ENCODE peak calls at places on chromosomes 13 and 19, in seven cellular contexts. Y is left lung, I is psoas muscle, L is heart left ventricle, X is GM23338, J is fibroblast of lung, G is uterus. K is an unnamed sample.

GRCh38 chr13:99687728-99688397 is 186.6 kb downstream of the TM9SF2 start:
- DNase-seq in Y (no peak), I (no peak), L (no peak), X (peak; percentile 92), J (no peak), G (no peak), K (no peak)

GRCh38 chr13:23183292-23183691 is 2.5 kb downstream of the SGCG start:
- DNase-seq in Y (no peak), I (peak; percentile 29), L (peak; percentile 74), X (no peak), J (no peak), G (no peak), K (no peak)

GRCh38 chr13:100338265-100338664 is 249.4 kb downstream of the PCCA start:
- DNase-seq in Y (no peak), I (no peak), L (no peak), X (no peak), J (no peak), G (no peak), K (no peak)

GRCh38 chr19:54606230-54606629 is 12.8 kb downstream of the LILRA1 start:
- DNase-seq in Y (no peak), I (no peak), L (no peak), X (no peak), J (no peak), G (no peak), K (peak; percentile 89)

GRCh38 chr13:105426454-105426853 is 1109.0 kb downstream of the EFNB2 start:
- DNase-seq in Y (no peak), I (no peak), L (no peak), X (no peak), J (no peak), G (no peak), K (no peak)

GRCh38 chr13:97435794-97436193 is 1.8 kb downstream of the RAP2A start:
- DNase-seq in Y (no peak), I (no peak), L (no peak), X (no peak), J (peak; percentile 33), G (no peak), K (no peak)

GRCh38 chr19:38564981-38565685 is 52.6 kb downstream of the MAP4K1 start:
- DNase-seq in Y (no peak), I (no peak), L (no peak), X (peak; percentile 67), J (no peak), G (no peak), K (no peak)

GRCh38 chr19:10896851-10897526 is 25.6 kb downstream of the CARM1 start:
- DNase-seq in Y (no peak), I (no peak), L (no peak), X (no peak), J (no peak), G (no peak), K (no peak)

GRCh38 chr19:4691383-4691782 is 21.2 kb upstream of the MYDGF start:
- DNase-seq in Y (peak; percentile 72), I (no peak), L (no peak), X (no peak), J (no peak), G (no peak), K (no peak)

GRCh38 chr13:50365683-50366391 is 350.6 kb downstream of the KCNRG start:
- DNase-seq in Y (no peak), I (no peak), L (no peak), X (no peak), J (no peak), G (no peak), K (peak; percentile 17)

GRCh38 chr19:33293255-33294057 is 8.9 kb downstream of the CEBPA start:
- DNase-seq in Y (no peak), I (peak; percentile 46), L (no peak), X (no peak), J (peak; percentile 60), G (peak; percentile 32), K (no peak)

GRCh38 chr13:50864492-50864891 is 21.0 kb upstream of the DLEU7 start:
- DNase-seq in Y (no peak), I (no peak), L (no peak), X (no peak), J (no peak), G (no peak), K (no peak)

GRCh38 chr13:46535822-46536221 is 17.1 kb upstream of the LRCH1 start:
- DNase-seq in Y (no peak), I (no peak), L (no peak), X (no peak), J (peak; percentile 64), G (no peak), K (no peak)

GRCh38 chr19:46481947-46482346 is 10.6 kb upstream of the PNMA8A start:
- DNase-seq in Y (no peak), I (peak; percentile 21), L (no peak), X (no peak), J (peak; percentile 35), G (peak; percentile 64), K (no peak)
- H3K27ac ChIP-seq in Y (peak overlapping the region; percentile 73), I (no peak overlapping the region), L (peak overlapping the region; percentile 81), X (no peak overlapping the region), J (no peak overlapping the region), G (peak overlapping the region; percentile 90), K (peak overlapping the region; percentile 55)

GRCh38 chr19:43502419-43502976 is 2.0 kb downstream of the PHLDB3 start:
- DNase-seq in Y (no peak), I (no peak), L (no peak), X (no peak), J (no peak), G (no peak), K (no peak)

GRCh38 chr19:43499042-43499441 is 5.5 kb downstream of the PHLDB3 start:
- DNase-seq in Y (no peak), I (no peak), L (no peak), X (no peak), J (no peak), G (no peak), K (no peak)

GRCh38 chr19:43504426-43505185 is at the start of gene PHLDB3:
- DNase-seq in Y (peak; percentile 45), I (peak; percentile 44), L (peak; percentile 55), X (peak; percentile 65), J (no peak), G (no peak), K (no peak)

GRCh38 chr19:43503501-43504425 is 783 bp downstream of the PHLDB3 start:
- DNase-seq in Y (peak; percentile 97), I (peak; percentile 97), L (peak; percentile 99), X (peak; percentile 99), J (peak; percentile 87), G (peak; percentile 99), K (peak; percentile 99)

GRCh38 chr19:43501661-43502418 is 2.7 kb downstream of the PHLDB3 start:
- DNase-seq in Y (no peak), I (no peak), L (no peak), X (peak; percentile 94), J (no peak), G (no peak), K (no peak)
- H3K4me3 ChIP-seq in Y (no peak overlapping the region), I (no peak overlapping the region), L (no peak overlapping the region), X (peak overlapping the region; percentile 97), J (no peak overlapping the region), G (no peak overlapping the region), K (peak overlapping the region; percentile 24)

DNA sequence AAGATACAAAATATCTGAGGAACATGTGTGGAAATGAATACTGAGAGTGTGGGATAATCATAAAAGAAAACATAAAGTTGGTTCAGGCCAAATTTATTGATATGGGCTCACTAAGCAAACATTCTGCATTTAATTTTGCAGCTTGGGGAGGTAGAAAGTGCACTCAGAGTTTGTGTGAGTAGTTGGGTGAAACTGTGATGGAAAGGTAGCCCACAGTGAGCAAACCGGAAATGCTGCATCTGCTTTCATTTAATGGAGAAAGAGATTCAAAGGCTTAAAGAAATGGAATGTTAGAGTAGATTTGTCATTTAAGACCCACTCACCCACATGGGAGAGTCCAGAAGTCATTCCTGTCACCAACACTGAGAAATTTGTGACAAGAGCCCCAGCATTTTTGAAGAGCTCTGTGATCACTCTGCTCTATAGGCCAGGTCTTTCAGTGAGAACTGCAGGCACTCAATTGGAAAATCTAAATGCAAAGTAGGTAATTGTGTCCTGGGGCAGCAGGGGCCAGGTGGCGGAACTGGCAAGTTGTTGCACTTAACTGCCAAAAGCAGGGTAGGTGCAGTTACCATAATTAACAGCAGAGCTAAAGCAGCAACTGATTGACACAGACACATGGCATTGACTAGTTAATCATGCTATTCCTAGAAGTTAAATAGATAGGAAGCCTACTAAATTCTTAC is 1228.3 kb upstream of the PCDH20 start:
- DNase-seq in Y (no peak), I (no peak), L (no peak), X (peak; percentile 18), J (no peak), G (no peak), K (no peak)
- TF ChIP-seq CTCF in Y (no peak), I (no peak), L (no peak), X (no peak), J (no peak), G (no peak), K (no peak)

DNA sequence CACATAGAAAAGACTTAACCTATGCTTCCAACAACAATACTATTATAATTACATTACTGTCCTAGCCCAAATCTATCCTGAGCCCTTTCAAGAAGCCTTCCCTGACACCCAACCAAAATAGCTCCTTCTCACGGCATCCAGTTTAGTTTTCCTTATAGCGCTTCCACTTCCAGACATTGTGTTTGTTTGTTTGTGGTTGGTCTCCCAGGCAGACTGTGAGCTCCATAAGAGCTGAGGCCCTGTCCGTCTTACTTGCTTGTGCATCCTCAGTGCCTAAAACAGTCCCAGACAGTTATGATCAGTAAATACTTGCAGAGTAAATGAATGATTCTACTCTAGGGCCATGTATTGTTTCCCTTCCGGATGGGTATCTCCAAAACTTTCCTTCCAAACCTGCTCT is 68.1 kb upstream of the STARD13 start:
- DNase-seq in Y (no peak), I (no peak), L (no peak), X (no peak), J (no peak), G (no peak), K (no peak)
- H3K27ac ChIP-seq in Y (peak overlapping the region; percentile 31), I (no peak overlapping the region), L (peak overlapping the region; percentile 21), X (no peak overlapping the region), J (no peak overlapping the region), G (no peak overlapping the region), K (no peak overlapping the region)

K was measured in esophagus muscularis mucosa.